ENCODE peak calls at places on chromosomes 7 and 10, in ten cellular contexts. S is effector memory CD8-positive, alpha-beta T cell; V is activated naive CD4-positive, alpha-beta T cell treated with anti-CD3 and anti-CD28 coated beads, Interleukin-2, amount 10 ng/mL, durations not matched to agents 7 days and 5 days; Y is GM13977; D is choroid plexus epithelial cell; G is NCI-H1048; O is HT-29; R is CD4-positive, alpha-beta T cell; J is A549; T is activated CD8-positive, alpha-beta memory T cell treated with anti-CD3 and anti-CD28 coated beads for 48 hours. K is an unnamed sample.

GRCh38 chr7:112789824-112790650 is at the start of gene TMEM168:
- DNase-seq in S (peak; percentile 80), V (peak; percentile 85), Y (peak; percentile 85), D (peak; percentile 83), G (peak; percentile 41), O (peak; percentile 84), R (peak; percentile 83), J (peak; percentile 88), T (peak; percentile 83), K (peak; percentile 46)

GRCh38 chr7:36312064-36312914 is 77.4 kb upstream of the ANLN start:
- DNase-seq in S (no peak), V (peak; percentile 42), Y (peak; percentile 50), D (peak; percentile 15), G (no peak), O (peak; percentile 83), R (no peak), J (peak; percentile 37), T (no peak), K (peak; percentile 65)

GRCh38 chr7:1758417-1758858 is 88.4 kb downstream of the ELFN1 start:
- DNase-seq in S (no peak), V (no peak), Y (peak; percentile 65), D (peak; percentile 45), G (no peak), O (peak; percentile 60), R (no peak), J (peak; percentile 66), T (no peak), K (no peak)

GRCh38 chr7:15755061-15755460 is 68.6 kb upstream of the MEOX2 start:
- DNase-seq in S (no peak), V (no peak), Y (no peak), D (no peak), G (no peak), O (no peak), R (no peak), J (no peak), T (no peak), K (no peak)

GRCh38 chr10:3217301-3217700 is 44.7 kb upstream of the PITRM1 start:
- DNase-seq in S (no peak), V (no peak), Y (no peak), D (peak; percentile 88), G (no peak), O (no peak), R (no peak), J (no peak), T (no peak), K (no peak)

GRCh38 chr7:137882261-137882668 is 35.5 kb upstream of the DGKI start:
- DNase-seq in S (no peak), V (no peak), Y (peak; percentile 70), D (peak; percentile 98), G (no peak), O (peak; percentile 9), R (no peak), J (peak; percentile 74), T (no peak), K (no peak)

GRCh38 chr10:132132391-132132841 is 54.3 kb upstream of the DPYSL4 start:
- DNase-seq in S (no peak), V (no peak), Y (no peak), D (no peak), G (no peak), O (no peak), R (no peak), J (no peak), T (no peak), K (no peak)

GRCh38 chr10:61257956-61258496 is 195.2 kb downstream of the TMEM26 start:
- DNase-seq in S (no peak), V (no peak), Y (no peak), D (peak; percentile 5), G (no peak), O (no peak), R (no peak), J (no peak), T (no peak), K (no peak)

GRCh38 chr7:85111761-85112160 is 75.1 kb downstream of the SEMA3D start:
- DNase-seq in S (no peak), V (no peak), Y (no peak), D (peak; percentile 78), G (no peak), O (no peak), R (no peak), J (no peak), T (no peak), K (no peak)

GRCh38 chr10:94084344-94084743 is 90.6 kb downstream of the PLCE1 start:
- DNase-seq in S (no peak), V (no peak), Y (no peak), D (no peak), G (no peak), O (no peak), R (no peak), J (no peak), T (no peak), K (no peak)

GRCh38 chr7:51209426-51209825 is 107.2 kb downstream of the COBL start:
- DNase-seq in S (no peak), V (no peak), Y (no peak), D (no peak), G (no peak), O (no peak), R (no peak), J (no peak), T (no peak), K (no peak)

GRCh38 chr10:126972622-126973414 is 67.6 kb downstream of the DOCK1 start:
- DNase-seq in S (no peak), V (no peak), Y (no peak), D (peak; percentile 96), G (no peak), O (no peak), R (no peak), J (peak; percentile 72), T (no peak), K (no peak)

GRCh38 chr7:1091019-1091643 is 3.2 kb downstream of the GPER1 start:
- DNase-seq in S (no peak), V (no peak), Y (no peak), D (no peak), G (no peak), O (no peak), R (no peak), J (no peak), T (no peak), K (no peak)

GRCh38 chr10:22010973-22011408 is 7.5 kb upstream of the DNAJC1 start:
- DNase-seq in S (no peak), V (no peak), Y (no peak), D (peak; percentile 45), G (no peak), O (peak; percentile 30), R (no peak), J (peak; percentile 19), T (no peak), K (no peak)

GRCh38 chr7:158289761-158290523 is 297.7 kb downstream of the PTPRN2 start:
- DNase-seq in S (no peak), V (no peak), Y (no peak), D (no peak), G (no peak), O (no peak), R (no peak), J (no peak), T (no peak), K (no peak)

GRCh38 chr7:116679495-116679894 is 7.5 kb downstream of the MET start:
- DNase-seq in S (no peak), V (no peak), Y (peak; percentile 28), D (no peak), G (no peak), O (no peak), R (no peak), J (no peak), T (no peak), K (no peak)

GRCh38 chr10:50528206-50528605 is 95.5 kb downstream of the SGMS1 start:
- DNase-seq in S (no peak), V (no peak), Y (no peak), D (no peak), G (no peak), O (no peak), R (no peak), J (no peak), T (no peak), K (no peak)

GRCh38 chr7:44110724-44111635 is 6.8 kb downstream of the AEBP1 start:
- DNase-seq in S (no peak), V (no peak), Y (no peak), D (no peak), G (no peak), O (no peak), R (no peak), J (no peak), T (no peak), K (no peak)

GRCh38 chr10:71771821-71772617 is 1.3 kb downstream of the VSIR start:
- DNase-seq in S (no peak), V (peak; percentile 57), Y (no peak), D (peak; percentile 70), G (no peak), O (peak; percentile 61), R (no peak), J (peak; percentile 57), T (no peak), K (no peak)

GRCh38 chr10:109040622-109041021 is 882.7 kb downstream of the XPNPEP1 start:
- DNase-seq in S (no peak), V (no peak), Y (no peak), D (no peak), G (no peak), O (no peak), R (no peak), J (no peak), T (no peak), K (no peak)

GRCh38 chr10:69328346-69328687 is 50.0 kb downstream of the HK1 start:
- DNase-seq in S (no peak), V (no peak), Y (no peak), D (no peak), G (no peak), O (no peak), R (no peak), J (no peak), T (no peak), K (no peak)

GRCh38 chr10:89163265-89163995 is 43.7 kb downstream of the CH25H start:
- DNase-seq in S (peak; percentile 6), V (peak; percentile 74), Y (peak; percentile 64), D (no peak), G (no peak), O (no peak), R (peak; percentile 23), J (no peak), T (no peak), K (no peak)

K was measured in H1.